ENCODE peak calls at places on chromosome 17, in six cellular contexts. One of them, this sample, is unnamed.

GRCh38 chr17:62630365-62631085 is 3.1 kb downstream of the MRC2 start:
- DNase-seq in EL: peak
- DNase-seq in NCI-H2107: no peak
- DNase-seq in HTR-8/SVneo: no peak
- DNase-seq in T-helper 9 cell: no peak
- DNase-seq in cardiac muscle cell: no peak
- DNase-seq in this sample: no peak

GRCh38 chr17:32319548-32319905 is 22.4 kb downstream of the C17orf75 start:
- DNase-seq in NCI-H2107: peak
- DNase-seq in cardiac muscle cell: peak
- DNase-seq in T-helper 9 cell: peak
- DNase-seq in EL: peak
- DNase-seq in HTR-8/SVneo: peak
- DNase-seq in this sample: peak

GRCh38 chr17:42362245-42362961 is 25.8 kb downstream of the STAT3 start:
- DNase-seq in cardiac muscle cell: no peak
- DNase-seq in EL: peak
- DNase-seq in HTR-8/SVneo: no peak
- DNase-seq in NCI-H2107: peak
- DNase-seq in T-helper 9 cell: no peak
- DNase-seq in this sample: no peak

GRCh38 chr17:33977729-33978514 is 277.2 kb upstream of the CCL2 start:
- DNase-seq in cardiac muscle cell: no peak
- DNase-seq in EL: no peak
- DNase-seq in T-helper 9 cell: no peak
- DNase-seq in NCI-H2107: no peak
- DNase-seq in HTR-8/SVneo: no peak
- DNase-seq in this sample: no peak

GRCh38 chr17:14301279-14301760 is 439 bp downstream of the HS3ST3B1 start:
- DNase-seq in HTR-8/SVneo: no peak
- DNase-seq in NCI-H2107: no peak
- DNase-seq in cardiac muscle cell: peak
- DNase-seq in T-helper 9 cell: peak
- DNase-seq in EL: no peak
- DNase-seq in this sample: no peak

GRCh38 chr17:42027961-42028790 is 8.3 kb downstream of the NKIRAS2 start:
- DNase-seq in EL: peak
- DNase-seq in NCI-H2107: no peak
- DNase-seq in HTR-8/SVneo: no peak
- DNase-seq in T-helper 9 cell: no peak
- DNase-seq in cardiac muscle cell: peak
- DNase-seq in this sample: no peak

GRCh38 chr17:53680745-53681144 is 142.0 kb upstream of the KIF2B start:
- DNase-seq in HTR-8/SVneo: no peak
- DNase-seq in NCI-H2107: no peak
- DNase-seq in EL: no peak
- DNase-seq in cardiac muscle cell: no peak
- DNase-seq in T-helper 9 cell: no peak
- DNase-seq in this sample: no peak

GRCh38 chr17:19024101-19025078 is 19.8 kb upstream of the FAM83G start:
- DNase-seq in HTR-8/SVneo: no peak
- DNase-seq in NCI-H2107: no peak
- DNase-seq in EL: peak
- DNase-seq in cardiac muscle cell: no peak
- DNase-seq in T-helper 9 cell: no peak
- DNase-seq in this sample: no peak

GRCh38 chr17:41781404-41782110 is 5.0 kb downstream of the JUP start:
- DNase-seq in HTR-8/SVneo: no peak
- DNase-seq in T-helper 9 cell: no peak
- DNase-seq in cardiac muscle cell: no peak
- DNase-seq in EL: no peak
- DNase-seq in NCI-H2107: no peak
- DNase-seq in this sample: no peak

GRCh38 chr17:57243171-57243622 is 13.1 kb upstream of the MSI2 start:
- DNase-seq in HTR-8/SVneo: peak
- DNase-seq in T-helper 9 cell: peak
- DNase-seq in NCI-H2107: peak
- DNase-seq in EL: peak
- DNase-seq in cardiac muscle cell: peak
- DNase-seq in this sample: peak

GRCh38 chr17:53749178-53749577 is 73.5 kb upstream of the KIF2B start:
- DNase-seq in cardiac muscle cell: peak
- DNase-seq in NCI-H2107: no peak
- DNase-seq in HTR-8/SVneo: peak
- DNase-seq in T-helper 9 cell: no peak
- DNase-seq in EL: peak
- DNase-seq in this sample: no peak

GRCh38 chr17:77919276-77919675 is 39.2 kb upstream of the TNRC6C start:
- DNase-seq in EL: no peak
- DNase-seq in HTR-8/SVneo: no peak
- DNase-seq in NCI-H2107: no peak
- DNase-seq in cardiac muscle cell: no peak
- DNase-seq in T-helper 9 cell: no peak
- DNase-seq in this sample: no peak

GRCh38 chr17:15289285-15290185 is 24.4 kb upstream of the PMP22 start:
- DNase-seq in T-helper 9 cell: no peak
- DNase-seq in NCI-H2107: no peak
- DNase-seq in cardiac muscle cell: no peak
- DNase-seq in HTR-8/SVneo: no peak
- DNase-seq in EL: peak
- DNase-seq in this sample: no peak

GRCh38 chr17:58052951-58053715 is 30.1 kb upstream of the DYNLL2 start:
- DNase-seq in cardiac muscle cell: no peak
- DNase-seq in T-helper 9 cell: no peak
- DNase-seq in EL: no peak
- DNase-seq in HTR-8/SVneo: no peak
- DNase-seq in NCI-H2107: no peak
- DNase-seq in this sample: no peak

GRCh38 chr17:9645858-9646555 is 690 bp downstream of the USP43 start:
- DNase-seq in EL: peak
- DNase-seq in NCI-H2107: no peak
- DNase-seq in HTR-8/SVneo: no peak
- DNase-seq in T-helper 9 cell: no peak
- DNase-seq in cardiac muscle cell: peak
- DNase-seq in this sample: no peak

GRCh38 chr17:21689604-21690003 is 2.7 kb upstream of the KCNJ18 start:
- DNase-seq in cardiac muscle cell: no peak
- DNase-seq in HTR-8/SVneo: peak
- DNase-seq in NCI-H2107: no peak
- DNase-seq in T-helper 9 cell: no peak
- DNase-seq in EL: peak
- DNase-seq in this sample: no peak

GRCh38 chr17:4480929-4481898 is 17.5 kb upstream of the SPNS2 start:
- DNase-seq in T-helper 9 cell: no peak
- DNase-seq in EL: no peak
- DNase-seq in cardiac muscle cell: no peak
- DNase-seq in NCI-H2107: no peak
- DNase-seq in HTR-8/SVneo: no peak
- DNase-seq in this sample: no peak

GRCh38 chr17:47621293-47622178 is 28.2 kb upstream of the KPNB1 start:
- DNase-seq in EL: peak
- DNase-seq in HTR-8/SVneo: peak
- DNase-seq in cardiac muscle cell: peak
- DNase-seq in NCI-H2107: no peak
- DNase-seq in T-helper 9 cell: no peak
- DNase-seq in this sample: no peak

GRCh38 chr17:32299579-32300158 is 34.0 kb downstream of the RHBDL3 start:
- DNase-seq in HTR-8/SVneo: no peak
- DNase-seq in T-helper 9 cell: no peak
- DNase-seq in cardiac muscle cell: no peak
- DNase-seq in EL: no peak
- DNase-seq in NCI-H2107: no peak
- DNase-seq in this sample: no peak

GRCh38 chr17:64599187-64599676 is 62.9 kb downstream of the SMURF2 start:
- DNase-seq in EL: no peak
- DNase-seq in T-helper 9 cell: peak
- DNase-seq in HTR-8/SVneo: no peak
- DNase-seq in NCI-H2107: no peak
- DNase-seq in cardiac muscle cell: no peak
- DNase-seq in this sample: peak

GRCh38 chr17:12362853-12363252 is 302.8 kb upstream of the MYOCD start:
- DNase-seq in HTR-8/SVneo: no peak
- DNase-seq in cardiac muscle cell: no peak
- DNase-seq in T-helper 9 cell: no peak
- DNase-seq in EL: no peak
- DNase-seq in NCI-H2107: no peak
- DNase-seq in this sample: no peak

GRCh38 chr17:48576479-48577309 is 1.5 kb downstream of the HOXB4 start:
- DNase-seq in HTR-8/SVneo: no peak
- DNase-seq in cardiac muscle cell: no peak
- DNase-seq in T-helper 9 cell: no peak
- DNase-seq in EL: peak
- DNase-seq in NCI-H2107: no peak
- DNase-seq in this sample: no peak

GRCh38 chr17:21452377-21453143 is 76.4 kb downstream of the KCNJ12 start:
- DNase-seq in T-helper 9 cell: no peak
- DNase-seq in cardiac muscle cell: peak
- DNase-seq in EL: peak
- DNase-seq in HTR-8/SVneo: no peak
- DNase-seq in NCI-H2107: no peak
- DNase-seq in this sample: no peak

GRCh38 chr17:79218175-79218824 is 143.7 kb downstream of the ENGASE start:
- DNase-seq in HTR-8/SVneo: no peak
- DNase-seq in cardiac muscle cell: no peak
- DNase-seq in NCI-H2107: no peak
- DNase-seq in T-helper 9 cell: no peak
- DNase-seq in EL: no peak
- DNase-seq in this sample: no peak

GRCh38 chr17:42608692-42609181 is 437 bp downstream of the RETREG3 start:
- DNase-seq in cardiac muscle cell: no peak
- DNase-seq in HTR-8/SVneo: no peak
- DNase-seq in T-helper 9 cell: no peak
- DNase-seq in NCI-H2107: no peak
- DNase-seq in EL: peak
- DNase-seq in this sample: no peak